ENCODE peak calls at places on chromosomes 16 and 17, in nine cellular contexts. H is GM23248, E is PC-9, U is fibroblast of lung, O is SK-N-SH, W is neural progenitor cell, K is hepatocyte, P is K562, L is GM23338. D is an unnamed sample.

GRCh38 chr17:7850970-7851437 is 3.9 kb upstream of the TMEM88 start:
- DNase-seq in H (no peak), E (no peak), U (no peak), O (no peak), W (no peak), K (no peak), P (no peak), L (no peak), D (no peak)

GRCh38 chr16:81397058-81397878 is 47.3 kb upstream of the CMIP start:
- DNase-seq in H (no peak), E (no peak), U (no peak), O (no peak), W (no peak), K (no peak), P (no peak), L (no peak), D (no peak)

GRCh38 chr16:19718624-19718965 is 524 bp downstream of the IQCK start:
- DNase-seq in H (peak; percentile 52), E (no peak), U (peak; percentile 30), O (no peak), W (peak; percentile 78), K (peak; percentile 37), P (no peak), L (peak; percentile 83), D (peak; percentile 8)

GRCh38 chr17:63150994-63151464 is 185.0 kb downstream of the TANC2 start:
- DNase-seq in H (peak; percentile 33), E (no peak), U (peak; percentile 73), O (peak; percentile 40), W (peak; percentile 38), K (peak; percentile 11), P (no peak), L (peak; percentile 27), D (no peak)

GRCh38 chr16:83903739-83904138 is 4.8 kb downstream of the MLYCD start:
- DNase-seq in H (peak; percentile 28), E (no peak), U (peak; percentile 23), O (no peak), W (no peak), K (peak; percentile 40), P (no peak), L (no peak), D (no peak)

GRCh38 chr17:77454560-77455095 is 313.9 kb downstream of the SEC14L1 start:
- DNase-seq in H (no peak), E (no peak), U (no peak), O (no peak), W (no peak), K (no peak), P (no peak), L (no peak), D (peak; percentile 65)

GRCh38 chr16:65111306-65111705 is 10.6 kb downstream of the CDH11 start:
- DNase-seq in H (no peak), E (no peak), U (no peak), O (peak; percentile 19), W (no peak), K (peak; percentile 41), P (no peak), L (no peak), D (no peak)

GRCh38 chr17:57295526-57296023 is 39.3 kb downstream of the MSI2 start:
- DNase-seq in H (no peak), E (no peak), U (peak; percentile 82), O (no peak), W (no peak), K (no peak), P (no peak), L (no peak), D (no peak)

GRCh38 chr16:49282690-49283375 is 1.2 kb upstream of the CBLN1 start:
- DNase-seq in H (no peak), E (no peak), U (no peak), O (peak; percentile 78), W (peak; percentile 49), K (peak; percentile 38), P (no peak), L (peak; percentile 85), D (peak; percentile 10)

GRCh38 chr17:8016632-8017424 is 14.4 kb downstream of the GUCY2D start:
- DNase-seq in H (peak; percentile 50), E (peak; percentile 68), U (no peak), O (peak; percentile 82), W (peak; percentile 80), K (peak; percentile 82), P (peak; percentile 60), L (peak; percentile 92), D (peak; percentile 50)

GRCh38 chr17:9512323-9513168 is 63.1 kb downstream of the STX8 start:
- DNase-seq in H (peak; percentile 67), E (no peak), U (peak; percentile 80), O (no peak), W (no peak), K (no peak), P (no peak), L (no peak), D (no peak)

GRCh38 chr17:62804822-62805221 is 3.3 kb downstream of the MARCHF10 start:
- DNase-seq in H (peak; percentile 80), E (peak; percentile 78), U (peak; percentile 83), O (no peak), W (no peak), K (peak; percentile 42), P (no peak), L (no peak), D (no peak)

GRCh38 chr17:3505008-3505407 is 29.2 kb downstream of the ASPA start:
- DNase-seq in H (no peak), E (no peak), U (no peak), O (no peak), W (no peak), K (no peak), P (no peak), L (no peak), D (no peak)

GRCh38 chr17:48429156-48429555 is 858 bp downstream of the SKAP1 start:
- DNase-seq in H (no peak), E (no peak), U (no peak), O (no peak), W (no peak), K (no peak), P (no peak), L (no peak), D (no peak)

GRCh38 chr17:48240562-48241130 is 133.1 kb downstream of the SNX11 start:
- DNase-seq in H (peak; percentile 29), E (no peak), U (peak; percentile 62), O (no peak), W (no peak), K (no peak), P (no peak), L (no peak), D (no peak)

GRCh38 chr17:68868708-68869107 is 86.5 kb downstream of the ABCA8 start:
- DNase-seq in H (no peak), E (no peak), U (peak; percentile 32), O (no peak), W (no peak), K (no peak), P (no peak), L (no peak), D (no peak)

GRCh38 chr17:81708739-81709185 is 3.3 kb upstream of the SLC25A10 start:
- DNase-seq in H (no peak), E (no peak), U (no peak), O (no peak), W (no peak), K (no peak), P (no peak), L (no peak), D (no peak)

GRCh38 chr17:43958953-43959352 is 5.2 kb upstream of the PYY start:
- DNase-seq in H (peak; percentile 58), E (no peak), U (no peak), O (no peak), W (no peak), K (no peak), P (no peak), L (no peak), D (no peak)

GRCh38 chr16:80300876-80301275 is 239.9 kb upstream of the DYNLRB2 start:
- DNase-seq in H (peak; percentile 70), E (no peak), U (peak; percentile 89), O (no peak), W (no peak), K (no peak), P (no peak), L (no peak), D (no peak)

DNA sequence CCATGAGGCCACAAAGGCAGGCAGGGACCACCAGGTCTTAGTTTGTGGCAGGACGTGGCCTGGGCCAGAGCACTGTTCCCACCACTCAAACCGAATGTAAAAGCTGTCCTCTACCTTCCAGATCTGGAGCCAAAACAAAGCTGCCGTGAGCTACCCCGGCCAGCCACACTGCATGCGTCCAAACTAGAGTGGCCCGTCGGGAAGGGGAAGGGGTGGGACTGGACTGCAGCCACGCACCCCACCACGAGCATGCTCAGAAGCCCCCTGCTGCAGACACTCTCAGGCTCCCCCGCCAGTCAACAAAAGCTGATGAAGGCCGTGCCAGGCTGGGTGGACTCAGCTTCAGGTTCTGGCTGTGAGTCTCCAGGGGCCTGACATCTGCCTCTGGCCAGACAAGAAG is 15.2 kb downstream of the SLC13A5 start:
- DNase-seq in H (no peak), E (no peak), U (no peak), O (no peak), W (no peak), K (no peak), P (no peak), L (no peak), D (no peak)
- H4K20me1 ChIP-seq in H (no peaks in the 10 kb centered on the region), E (no peaks in the 10 kb centered on the region), U (no peaks in the 10 kb centered on the region), O (no peaks in the 10 kb centered on the region), W (no peaks in the 10 kb centered on the region), K (no peaks in the 10 kb centered on the region), P (no peaks in the 10 kb centered on the region), L (no peaks in the 10 kb centered on the region), D (no peaks in the 10 kb centered on the region)

GRCh38 chr17:18976201-18976600 is 24.2 kb downstream of the SLC5A10 start:
- DNase-seq in H (no peak), E (no peak), U (no peak), O (no peak), W (no peak), K (no peak), P (no peak), L (no peak), D (no peak)
- H3K4me1 ChIP-seq in H (peaks cover 7% of the 10 kb centered on the region), E (no peaks in the 10 kb centered on the region), U (peaks cover 3% of the 10 kb centered on the region), O (no peaks in the 10 kb centered on the region), W (peaks cover 4% of the 10 kb centered on the region), K (peaks cover 1% of the 10 kb centered on the region), P (no peaks in the 10 kb centered on the region), L (no peaks in the 10 kb centered on the region), D (no peaks in the 10 kb centered on the region)

GRCh38 chr16:85679870-85680269 is 8.9 kb downstream of the GINS2 start:
- DNase-seq in H (no peak), E (no peak), U (no peak), O (no peak), W (no peak), K (no peak), P (no peak), L (no peak), D (no peak)
- H4K20me1 ChIP-seq in H (no peaks in the 10 kb centered on the region), E (peaks cover 5% of the 10 kb centered on the region), U (no peaks in the 10 kb centered on the region), O (no peaks in the 10 kb centered on the region), W (peaks cover 27% of the 10 kb centered on the region), K (no peaks in the 10 kb centered on the region), P (peaks cover 14% of the 10 kb centered on the region), L (peaks cover 33% of the 10 kb centered on the region), D (peaks cover 19% of the 10 kb centered on the region)

DNA sequence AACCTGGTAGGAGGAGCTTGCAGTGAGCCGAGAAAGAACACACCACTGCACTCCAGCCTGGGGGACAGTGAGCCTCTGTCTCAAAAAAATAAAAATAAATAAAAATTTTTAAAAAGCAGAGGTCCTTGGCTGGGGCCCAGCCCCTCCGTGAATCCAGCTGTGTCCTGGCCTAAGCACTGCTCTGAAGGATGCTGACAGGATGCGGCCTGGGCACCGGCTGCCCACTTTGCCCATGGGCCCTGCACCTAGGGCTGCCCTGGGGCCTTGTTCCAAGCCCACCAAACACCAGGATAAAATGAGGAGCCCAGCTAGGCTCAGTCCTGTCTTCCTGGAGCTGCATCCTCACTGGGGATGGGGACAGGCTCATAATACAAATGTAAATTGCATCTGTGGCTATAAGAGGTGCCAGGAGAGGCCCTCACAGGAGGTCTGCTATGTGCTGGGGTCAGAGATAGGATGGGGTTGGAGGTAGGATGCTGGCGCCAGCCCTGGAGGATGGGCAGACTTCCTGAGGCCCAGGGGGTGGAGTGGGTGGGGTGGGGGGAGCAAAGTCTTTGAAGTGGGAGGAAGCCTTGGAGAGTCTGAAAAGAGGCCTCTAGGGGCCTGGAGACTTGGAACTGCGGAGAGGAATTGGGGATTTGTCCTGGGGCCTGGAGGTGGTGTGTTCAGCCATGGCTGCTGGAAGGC is 6.2 kb downstream of the C16orf89 start:
- DNase-seq in H (no peak), E (no peak), U (no peak), O (no peak), W (no peak), K (no peak), P (no peak), L (peak; percentile 47), D (no peak)
- H3K4me1 ChIP-seq in H (no peaks in the 10 kb centered on the region), E (no peaks in the 10 kb centered on the region), U (no peaks in the 10 kb centered on the region), O (no peaks in the 10 kb centered on the region), W (peaks cover 18% of the 10 kb centered on the region), K (no peaks in the 10 kb centered on the region), P (no peaks in the 10 kb centered on the region), L (peaks cover 20% of the 10 kb centered on the region), D (no peaks in the 10 kb centered on the region)

D was measured in OCI-LY7.